ENCODE peak calls at places on chromosomes 16 and 17, in seven cellular contexts. One of them, this sample, is unnamed.

GRCh38 chr16:24858219-24859041 is 12.7 kb downstream of the SLC5A11 start:
- DNase-seq in fibroblast of lung: peak
- DNase-seq in progenitor cell of endocrine pancreas: peak
- DNase-seq in nephron progenitor cell: peak
- DNase-seq in AG04449: no peak
- DNase-seq in GM06990: no peak
- DNase-seq in IMR-90: peak
- DNase-seq in this sample: peak

GRCh38 chr16:69106491-69107291 is 1.2 kb downstream of the HAS3 start:
- DNase-seq in fibroblast of lung: no peak
- DNase-seq in progenitor cell of endocrine pancreas: no peak
- DNase-seq in nephron progenitor cell: peak
- DNase-seq in AG04449: no peak
- DNase-seq in GM06990: no peak
- DNase-seq in IMR-90: no peak
- DNase-seq in this sample: no peak

GRCh38 chr16:56530872-56531271 is 11.0 kb upstream of the BBS2 start:
- DNase-seq in fibroblast of lung: peak
- DNase-seq in progenitor cell of endocrine pancreas: no peak
- DNase-seq in nephron progenitor cell: no peak
- DNase-seq in AG04449: no peak
- DNase-seq in GM06990: no peak
- DNase-seq in IMR-90: no peak
- DNase-seq in this sample: no peak

GRCh38 chr16:27899736-27900135 is 163.8 kb downstream of the GSG1L start:
- DNase-seq in fibroblast of lung: no peak
- DNase-seq in progenitor cell of endocrine pancreas: no peak
- DNase-seq in nephron progenitor cell: no peak
- DNase-seq in AG04449: no peak
- DNase-seq in GM06990: no peak
- DNase-seq in IMR-90: no peak
- DNase-seq in this sample: no peak

GRCh38 chr17:32264140-32264799 is 1.4 kb upstream of the RHBDL3 start:
- DNase-seq in fibroblast of lung: no peak
- DNase-seq in progenitor cell of endocrine pancreas: no peak
- DNase-seq in nephron progenitor cell: no peak
- DNase-seq in AG04449: no peak
- DNase-seq in GM06990: no peak
- DNase-seq in IMR-90: no peak
- DNase-seq in this sample: no peak

GRCh38 chr16:49936791-49937190 is 80.9 kb upstream of the ZNF423 start:
- DNase-seq in fibroblast of lung: no peak
- DNase-seq in progenitor cell of endocrine pancreas: no peak
- DNase-seq in nephron progenitor cell: no peak
- DNase-seq in AG04449: no peak
- DNase-seq in GM06990: no peak
- DNase-seq in IMR-90: no peak
- DNase-seq in this sample: no peak

GRCh38 chr17:72715906-72716572 is 376.4 kb downstream of the SLC39A11 start:
- DNase-seq in fibroblast of lung: peak
- DNase-seq in progenitor cell of endocrine pancreas: no peak
- DNase-seq in nephron progenitor cell: no peak
- DNase-seq in AG04449: peak
- DNase-seq in GM06990: no peak
- DNase-seq in IMR-90: peak
- DNase-seq in this sample: peak

GRCh38 chr16:56877783-56878182 is 12.8 kb downstream of the SLC12A3 start:
- DNase-seq in fibroblast of lung: no peak
- DNase-seq in progenitor cell of endocrine pancreas: no peak
- DNase-seq in nephron progenitor cell: no peak
- DNase-seq in AG04449: no peak
- DNase-seq in GM06990: no peak
- DNase-seq in IMR-90: no peak
- DNase-seq in this sample: no peak

GRCh38 chr16:4350365-4350786 is 745 bp downstream of the PAM16 start:
- DNase-seq in fibroblast of lung: no peak
- DNase-seq in progenitor cell of endocrine pancreas: no peak
- DNase-seq in nephron progenitor cell: no peak
- DNase-seq in AG04449: no peak
- DNase-seq in GM06990: no peak
- DNase-seq in IMR-90: no peak
- DNase-seq in this sample: no peak

GRCh38 chr16:4351880-4352279 is 759 bp upstream of the PAM16 start:
- DNase-seq in fibroblast of lung: peak
- DNase-seq in progenitor cell of endocrine pancreas: no peak
- DNase-seq in nephron progenitor cell: no peak
- DNase-seq in AG04449: no peak
- DNase-seq in GM06990: no peak
- DNase-seq in IMR-90: peak
- DNase-seq in this sample: no peak

GRCh38 chr16:4349332-4349731 is 1.8 kb downstream of the PAM16 start:
- DNase-seq in fibroblast of lung: no peak
- DNase-seq in progenitor cell of endocrine pancreas: no peak
- DNase-seq in nephron progenitor cell: no peak
- DNase-seq in AG04449: no peak
- DNase-seq in GM06990: no peak
- DNase-seq in IMR-90: no peak
- DNase-seq in this sample: no peak

GRCh38 chr16:4352843-4353242 is 1.7 kb upstream of the PAM16 start:
- DNase-seq in fibroblast of lung: no peak
- DNase-seq in progenitor cell of endocrine pancreas: no peak
- DNase-seq in nephron progenitor cell: no peak
- DNase-seq in AG04449: no peak
- DNase-seq in GM06990: no peak
- DNase-seq in IMR-90: no peak
- DNase-seq in this sample: no peak

DNA sequence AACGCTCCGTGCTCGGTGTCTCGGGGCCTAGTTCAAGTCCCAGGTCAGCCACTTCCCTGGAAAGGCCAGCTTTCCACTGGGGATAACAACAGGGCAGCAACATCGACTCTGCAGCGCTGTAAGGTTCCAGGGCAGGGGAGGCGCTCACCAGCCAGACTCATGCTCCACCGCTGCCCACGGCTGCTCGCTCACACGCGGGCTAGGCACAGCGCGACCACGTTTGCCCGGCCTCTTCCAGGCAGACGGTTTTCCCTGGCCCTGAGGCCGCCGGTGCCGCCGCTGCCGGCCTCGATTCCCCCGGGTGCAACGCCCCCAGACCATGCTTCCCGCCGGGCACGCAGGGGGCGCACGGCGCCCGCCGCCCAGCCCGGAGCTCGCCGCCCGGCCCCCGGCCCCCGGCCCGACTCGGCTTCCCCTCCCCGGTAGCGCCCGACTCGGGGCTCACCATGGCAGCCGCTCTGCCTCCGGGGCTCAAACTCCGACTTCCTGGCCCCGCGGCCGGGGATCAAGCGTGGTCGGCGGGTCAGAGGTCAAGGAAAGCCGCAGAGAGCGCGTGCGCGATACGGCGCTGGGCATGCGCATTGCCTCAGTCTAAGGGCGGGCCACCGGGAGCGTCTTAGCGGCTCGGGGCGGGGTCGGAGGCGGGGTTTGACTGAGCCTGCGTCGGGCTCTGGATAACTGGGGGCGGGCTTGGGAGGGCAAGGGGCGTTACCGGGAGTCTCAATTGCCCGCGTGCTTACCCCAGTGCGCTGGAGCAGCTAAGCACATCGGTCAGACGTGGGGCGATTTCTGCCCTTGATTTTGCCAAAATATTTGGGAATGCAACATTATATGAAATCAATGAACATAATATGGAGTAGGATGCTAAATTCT is at the start of gene PAM16:
- DNase-seq in fibroblast of lung: peak
- DNase-seq in progenitor cell of endocrine pancreas: peak
- DNase-seq in nephron progenitor cell: peak
- DNase-seq in AG04449: peak
- DNase-seq in GM06990: peak
- DNase-seq in IMR-90: peak
- DNase-seq in this sample: peak
- TF ChIP-seq CTCF in fibroblast of lung: no peak
- TF ChIP-seq CTCF in progenitor cell of endocrine pancreas: peak
- TF ChIP-seq CTCF in nephron progenitor cell: no peak
- TF ChIP-seq CTCF in AG04449: no peak
- TF ChIP-seq CTCF in GM06990: no peak
- TF ChIP-seq CTCF in IMR-90: no peak
- TF ChIP-seq CTCF in this sample: no peak

DNA sequence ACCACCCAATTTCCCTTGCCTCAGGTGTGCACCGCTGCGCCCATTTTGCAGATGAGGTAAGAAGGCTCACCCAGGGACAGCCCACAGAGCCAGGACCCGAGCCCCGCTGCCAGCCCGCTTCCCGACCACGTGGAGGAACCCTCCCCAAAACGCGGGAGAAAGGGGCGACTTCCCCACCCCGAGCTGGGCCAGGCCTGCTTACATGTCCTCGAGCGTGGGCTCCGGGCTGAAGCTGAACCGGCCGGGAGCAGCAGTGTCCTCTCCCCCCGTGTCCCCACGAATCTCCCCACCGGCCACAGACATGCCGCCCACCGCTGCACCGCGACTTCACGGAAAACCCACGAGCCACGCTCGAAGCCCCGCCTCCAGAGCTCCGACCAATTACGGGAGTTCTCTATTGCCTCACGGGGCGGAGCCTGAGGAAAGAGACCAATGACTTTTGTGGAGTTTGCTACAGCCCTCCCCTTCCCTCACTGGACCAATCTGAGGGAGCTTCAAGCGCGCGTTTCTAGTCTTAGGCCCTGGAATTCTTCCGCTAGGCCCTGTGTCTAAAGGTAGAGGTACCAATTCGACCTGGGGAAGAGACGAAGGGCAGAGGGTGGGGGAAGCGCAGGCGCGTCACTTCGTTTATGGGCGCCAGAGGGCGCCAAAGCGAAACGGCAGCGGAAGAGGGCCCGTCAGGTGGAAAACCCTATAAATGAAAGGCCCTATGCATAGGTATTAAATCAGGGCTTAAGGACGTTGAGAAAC is at the start of gene DCTPP1:
- DNase-seq in fibroblast of lung: peak
- DNase-seq in progenitor cell of endocrine pancreas: peak
- DNase-seq in nephron progenitor cell: peak
- DNase-seq in AG04449: peak
- DNase-seq in GM06990: peak
- DNase-seq in IMR-90: peak
- DNase-seq in this sample: peak
- TF ChIP-seq CTCF in fibroblast of lung: peak
- TF ChIP-seq CTCF in progenitor cell of endocrine pancreas: peak
- TF ChIP-seq CTCF in nephron progenitor cell: peak
- TF ChIP-seq CTCF in AG04449: peak
- TF ChIP-seq CTCF in GM06990: peak
- TF ChIP-seq CTCF in IMR-90: peak
- TF ChIP-seq CTCF in this sample: peak

GRCh38 chr17:81909231-81909630 is 2.0 kb downstream of the PCYT2 start:
- DNase-seq in fibroblast of lung: no peak
- DNase-seq in progenitor cell of endocrine pancreas: no peak
- DNase-seq in nephron progenitor cell: no peak
- DNase-seq in AG04449: no peak
- DNase-seq in GM06990: no peak
- DNase-seq in IMR-90: no peak
- DNase-seq in this sample: no peak

GRCh38 chr17:81908793-81909192 is 2.4 kb downstream of the PCYT2 start:
- DNase-seq in fibroblast of lung: no peak
- DNase-seq in progenitor cell of endocrine pancreas: no peak
- DNase-seq in nephron progenitor cell: no peak
- DNase-seq in AG04449: no peak
- DNase-seq in GM06990: no peak
- DNase-seq in IMR-90: no peak
- DNase-seq in this sample: no peak

GRCh38 chr17:81905993-81906392 is 4.0 kb downstream of the NPB start:
- DNase-seq in fibroblast of lung: no peak
- DNase-seq in progenitor cell of endocrine pancreas: no peak
- DNase-seq in nephron progenitor cell: no peak
- DNase-seq in AG04449: no peak
- DNase-seq in GM06990: no peak
- DNase-seq in IMR-90: no peak
- DNase-seq in this sample: no peak

GRCh38 chr17:81906476-81907218 is 4.6 kb downstream of the PCYT2 start:
- DNase-seq in fibroblast of lung: no peak
- DNase-seq in progenitor cell of endocrine pancreas: no peak
- DNase-seq in nephron progenitor cell: no peak
- DNase-seq in AG04449: no peak
- DNase-seq in GM06990: no peak
- DNase-seq in IMR-90: no peak
- DNase-seq in this sample: no peak

DNA sequence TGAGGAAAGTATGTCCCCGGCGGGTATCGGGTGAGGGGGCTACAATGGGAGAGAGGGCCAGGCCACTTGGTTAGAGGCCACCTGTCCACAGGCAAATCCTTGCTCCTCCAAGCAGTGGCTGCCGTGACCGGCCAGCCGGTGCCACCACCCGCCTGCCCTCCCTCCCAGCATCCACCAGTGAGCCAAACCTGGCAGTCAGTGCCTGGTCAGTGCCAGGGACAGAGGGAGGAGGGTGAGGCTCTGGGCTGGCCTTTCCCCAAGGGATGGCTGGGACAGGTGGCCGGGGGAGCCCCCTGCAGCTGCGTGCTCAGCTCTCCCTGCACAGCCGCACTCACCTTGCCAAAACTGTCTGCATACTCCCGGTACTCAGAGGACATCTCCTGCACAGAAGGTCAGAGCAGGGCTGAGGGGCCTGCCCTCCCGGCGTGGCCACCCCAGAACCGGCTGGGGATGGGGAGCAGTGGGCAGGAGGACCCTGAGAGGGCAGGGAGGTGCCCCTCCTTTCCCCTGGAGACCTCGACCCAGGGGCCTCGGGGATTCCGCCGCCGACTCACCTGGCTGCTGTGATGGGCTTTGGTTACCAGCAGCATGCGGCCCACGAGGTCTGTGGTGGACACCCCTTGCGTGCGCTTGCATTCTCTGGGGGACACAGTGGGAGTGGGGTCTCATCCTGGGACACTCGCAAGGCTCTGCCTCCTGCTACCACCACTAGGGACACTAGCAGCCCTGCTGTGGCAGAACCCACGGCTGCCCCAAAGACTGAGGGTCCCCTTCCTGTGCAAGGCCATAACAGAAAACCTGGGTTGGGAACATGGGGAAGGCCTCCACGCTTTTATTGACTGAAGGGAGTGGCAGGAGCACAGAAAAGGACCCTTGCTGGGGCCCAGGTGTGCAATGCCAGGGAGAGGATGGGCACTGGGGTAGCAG is 3.7 kb downstream of the PCYT2 start:
- DNase-seq in fibroblast of lung: no peak
- DNase-seq in progenitor cell of endocrine pancreas: no peak
- DNase-seq in nephron progenitor cell: no peak
- DNase-seq in AG04449: no peak
- DNase-seq in GM06990: no peak
- DNase-seq in IMR-90: no peak
- DNase-seq in this sample: no peak
- TF ChIP-seq CTCF in fibroblast of lung: no peak
- TF ChIP-seq CTCF in progenitor cell of endocrine pancreas: no peak
- TF ChIP-seq CTCF in nephron progenitor cell: no peak
- TF ChIP-seq CTCF in AG04449: no peak
- TF ChIP-seq CTCF in GM06990: no peak
- TF ChIP-seq CTCF in IMR-90: no peak
- TF ChIP-seq CTCF in this sample: peak

DNA sequence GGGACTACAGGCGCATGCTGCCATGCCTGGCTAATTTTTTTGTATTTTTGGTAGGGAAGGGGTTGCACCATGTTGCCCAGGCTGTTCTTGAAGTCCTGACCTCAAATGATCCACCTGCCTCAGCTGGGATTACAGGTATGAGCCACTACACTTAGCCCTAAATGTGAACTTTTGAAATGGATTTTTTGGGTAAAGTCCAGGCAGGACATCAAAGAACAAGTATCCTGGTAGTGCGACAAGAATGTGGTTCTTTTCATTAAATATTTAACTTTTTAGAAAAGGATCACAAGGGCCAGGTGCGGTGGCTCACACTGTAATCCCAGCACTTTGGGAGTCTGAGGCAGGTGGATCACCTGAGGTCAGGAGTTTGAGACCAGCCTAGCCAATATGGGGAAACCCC is 15.3 kb upstream of the NBR1 start:
- DNase-seq in fibroblast of lung: no peak
- DNase-seq in progenitor cell of endocrine pancreas: no peak
- DNase-seq in nephron progenitor cell: no peak
- DNase-seq in AG04449: no peak
- DNase-seq in GM06990: no peak
- DNase-seq in IMR-90: no peak
- DNase-seq in this sample: no peak
- TF ChIP-seq CTCF in fibroblast of lung: no peak
- TF ChIP-seq CTCF in progenitor cell of endocrine pancreas: no peak
- TF ChIP-seq CTCF in nephron progenitor cell: no peak
- TF ChIP-seq CTCF in AG04449: no peak
- TF ChIP-seq CTCF in GM06990: no peak
- TF ChIP-seq CTCF in IMR-90: no peak
- TF ChIP-seq CTCF in this sample: no peak